ENCODE peak calls at places on chromosomes 16 and 17, in four cellular contexts. Z, T, D and K are unnamed samples.

GRCh38 chr17:69581061-69581955 is 166.8 kb downstream of the MAP2K6 start:
- DNase-seq in D (no peak), T (no peak), Z (no peak), K (no peak)

GRCh38 chr17:81978901-81979298 is 1.5 kb downstream of the ASPSCR1 start:
- DNase-seq in D (no peak), T (no peak), Z (no peak), K (no peak)

GRCh38 chr17:65290041-65290440 is 152.9 kb downstream of the RGS9 start:
- DNase-seq in D (no peak), T (no peak), Z (no peak), K (no peak)

GRCh38 chr17:74296548-74296936 is 22.5 kb downstream of the DNAI2 start:
- DNase-seq in D (no peak), T (peak), Z (peak), K (peak)

GRCh38 chr16:88681709-88682451 is 4.4 kb downstream of the SNAI3 start:
- DNase-seq in D (no peak), T (no peak), Z (no peak), K (peak)

GRCh38 chr17:50221500-50222480 is 20.4 kb upstream of the COL1A1 start:
- DNase-seq in T (no peak), D (no peak), Z (no peak), K (peak)

GRCh38 chr17:4623249-4623648 is 18.2 kb downstream of the ALOX15 start:
- DNase-seq in T (no peak), Z (no peak), D (no peak), K (no peak)

GRCh38 chr17:4230142-4230541 is 33.6 kb downstream of the ANKFY1 start:
- DNase-seq in D (no peak), T (no peak), Z (no peak), K (no peak)

GRCh38 chr17:74646231-74646630 is 22.7 kb upstream of the CD300E start:
- DNase-seq in Z (no peak), D (no peak), T (no peak), K (no peak)